ENCODE peak calls at places on chromosomes 6 and 20, in six cellular contexts. V, X, P, A, M and U are unnamed samples.

GRCh38 chr6:24215068-24215467 is 89.1 kb downstream of the NRSN1 start:
- DNase-seq in V (no peak), X (no peak), P (no peak), A (no peak), M (no peak), U (no peak)

GRCh38 chr20:60244373-60245146 is 286.3 kb downstream of the CDH26 start:
- DNase-seq in V (no peak), X (no peak), P (no peak), A (no peak), M (no peak), U (no peak)

GRCh38 chr6:44067760-44068139 is 59.5 kb downstream of the MRPL14 start:
- DNase-seq in V (no peak), X (peak; percentile 14), P (no peak), A (no peak), M (no peak), U (no peak)

GRCh38 chr6:79427721-79428120 is 109.5 kb downstream of the LCA5 start:
- DNase-seq in V (no peak), X (no peak), P (no peak), A (no peak), M (no peak), U (no peak)

GRCh38 chr6:159852877-159853276 is 37.9 kb upstream of the MAS1 start:
- DNase-seq in V (no peak), X (no peak), P (no peak), A (no peak), M (peak; percentile 7), U (no peak)

GRCh38 chr6:167913699-167914098 is 83.8 kb upstream of the KIF25 start:
- DNase-seq in V (no peak), X (no peak), P (no peak), A (no peak), M (no peak), U (no peak)

GRCh38 chr20:61917459-61917858 is 148.2 kb downstream of the TAF4 start:
- DNase-seq in V (no peak), X (peak; percentile 19), P (no peak), A (no peak), M (no peak), U (no peak)

GRCh38 chr6:3484240-3484639 is 27.4 kb upstream of the SLC22A23 start:
- DNase-seq in V (no peak), X (no peak), P (no peak), A (peak; percentile 59), M (no peak), U (peak; percentile 33)

GRCh38 chr6:42754759-42755158 is 8.9 kb upstream of the TBCC start:
- DNase-seq in V (no peak), X (no peak), P (no peak), A (no peak), M (no peak), U (no peak)

GRCh38 chr6:116210750-116211425 is 43.0 kb downstream of the TSPYL4 start:
- DNase-seq in V (no peak), X (peak; percentile 55), P (no peak), A (peak; percentile 91), M (no peak), U (no peak)

GRCh38 chr6:3801960-3802359 is 47.2 kb upstream of the FAM50B start:
- DNase-seq in V (no peak), X (no peak), P (no peak), A (no peak), M (no peak), U (no peak)

GRCh38 chr6:1578293-1578745 is 31.4 kb upstream of the FOXC1 start:
- DNase-seq in V (no peak), X (no peak), P (no peak), A (no peak), M (no peak), U (no peak)

GRCh38 chr6:13261464-13261994 is 66.8 kb downstream of the TBC1D7 start:
- DNase-seq in V (no peak), X (no peak), P (no peak), A (no peak), M (peak; percentile 77), U (no peak)

GRCh38 chr20:59207742-59208357 is 44.2 kb downstream of the ZNF831 start:
- DNase-seq in V (peak; percentile 63), X (peak; percentile 67), P (peak; percentile 59), A (peak; percentile 23), M (peak; percentile 59), U (no peak)

GRCh38 chr6:141359953-141360352 is 772.8 kb upstream of the GJE1 start:
- DNase-seq in V (no peak), X (peak; percentile 43), P (no peak), A (no peak), M (no peak), U (no peak)

GRCh38 chr20:47438464-47439381 is 63.0 kb upstream of the NCOA3 start:
- DNase-seq in V (no peak), X (no peak), P (no peak), A (peak; percentile 52), M (no peak), U (no peak)

GRCh38 chr20:11124849-11125505 is 451.2 kb upstream of the JAG1 start:
- DNase-seq in V (no peak), X (no peak), P (no peak), A (no peak), M (no peak), U (no peak)

GRCh38 chr20:49699200-49699992 is 14.3 kb downstream of the B4GALT5 start:
- DNase-seq in V (no peak), X (no peak), P (no peak), A (peak; percentile 93), M (no peak), U (no peak)

GRCh38 chr6:73525546-73526330 is 4.9 kb upstream of the EEF1A1 start:
- DNase-seq in V (no peak), X (no peak), P (no peak), A (no peak), M (no peak), U (no peak)

GRCh38 chr20:11484479-11484878 is 433.2 kb upstream of the BTBD3 start:
- DNase-seq in V (no peak), X (no peak), P (no peak), A (no peak), M (no peak), U (no peak)

DNA sequence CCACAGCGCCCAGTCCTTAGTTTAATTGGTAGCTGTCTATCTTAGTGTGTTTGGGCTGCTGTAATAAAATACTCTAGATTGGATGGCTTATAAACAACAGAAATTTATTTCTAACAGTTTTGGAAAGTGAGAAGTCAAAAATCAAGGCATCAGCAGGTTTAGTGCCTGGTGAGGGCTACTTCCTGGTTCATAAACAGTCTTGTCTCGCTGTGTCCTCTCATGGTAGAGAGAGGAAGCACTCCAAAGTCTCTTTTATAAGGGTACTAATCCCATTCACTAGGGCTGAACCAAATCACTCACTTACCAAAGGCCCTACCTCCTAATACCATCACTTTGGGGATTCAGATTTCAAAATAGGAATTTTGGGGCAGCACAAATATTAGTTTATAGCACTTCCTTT is 336.9 kb upstream of the RSPO3 start:
- DNase-seq in V (no peak), X (no peak), P (no peak), A (no peak), M (peak; percentile 15), U (no peak)
- H3K4me3 ChIP-seq in V (no peak overlapping the region), X (no peak overlapping the region), P (no peak overlapping the region), A (no peak overlapping the region), M (no peak overlapping the region), U (no peak overlapping the region)

DNA sequence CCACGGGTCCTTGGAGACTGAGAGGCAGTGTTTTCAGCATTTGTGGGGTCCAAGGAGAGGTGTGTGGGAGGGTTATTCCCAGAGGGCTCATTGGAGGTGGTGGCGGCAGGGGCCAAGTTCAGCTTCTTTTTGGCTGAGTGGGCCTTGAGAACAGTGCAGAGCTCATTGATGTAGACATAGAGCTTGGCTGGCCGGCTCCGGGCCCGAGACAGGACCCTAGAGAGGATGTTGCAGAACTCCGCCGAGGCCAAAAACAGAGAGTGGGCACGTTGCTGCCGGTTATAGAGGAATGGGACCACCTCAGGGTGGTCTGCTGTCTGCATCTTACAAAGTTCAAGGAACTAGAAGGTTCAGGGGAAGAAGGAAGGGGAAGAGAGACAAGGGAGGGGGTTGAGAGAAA is 3.7 kb upstream of the ZBTB22 start:
- DNase-seq in V (no peak), X (no peak), P (no peak), A (no peak), M (no peak), U (no peak)
- H3K4me3 ChIP-seq in V (no peak overlapping the region), X (no peak overlapping the region), P (no peak overlapping the region), A (peak overlapping the region; percentile 75), M (no peak overlapping the region), U (peak overlapping the region; percentile 85)

GRCh38 chr20:53597521-53598120 is 4.0 kb upstream of the ZNF217 start:
- DNase-seq in V (no peak), X (no peak), P (no peak), A (no peak), M (no peak), U (no peak)

GRCh38 chr20:53598140-53599038 is 4.8 kb upstream of the ZNF217 start:
- DNase-seq in V (no peak), X (no peak), P (no peak), A (peak; percentile 41), M (peak; percentile 50), U (no peak)

GRCh38 chr20:53597085-53597482 is 3.4 kb upstream of the ZNF217 start:
- DNase-seq in V (no peak), X (no peak), P (no peak), A (no peak), M (no peak), U (no peak)

GRCh38 chr20:53594068-53595017 is 704 bp upstream of the ZNF217 start:
- DNase-seq in V (peak; percentile 97), X (peak; percentile 99), P (peak; percentile 93), A (peak; percentile 85), M (peak; percentile 93), U (peak; percentile 75)

GRCh38 chr20:53595018-53595378 is 1.4 kb upstream of the ZNF217 start:
- DNase-seq in V (no peak), X (no peak), P (no peak), A (no peak), M (no peak), U (no peak)
- H3K4me3 ChIP-seq in V (peak overlapping the region; percentile 84), X (peak overlapping the region; percentile 99), P (peak overlapping the region; percentile 55), A (peak overlapping the region; percentile 85), M (peak overlapping the region; percentile 75), U (peak overlapping the region; percentile 67)

GRCh38 chr20:44990425-44990824 is 24.1 kb downstream of the STK4 start:
- DNase-seq in V (no peak), X (no peak), P (no peak), A (no peak), M (peak; percentile 83), U (no peak)
- H3K4me3 ChIP-seq in V (no peak overlapping the region), X (no peak overlapping the region), P (peak overlapping the region; percentile 40), A (no peak overlapping the region), M (peak overlapping the region; percentile 62), U (no peak overlapping the region)

GRCh38 chr6:149031545-149032317 is 284.9 kb downstream of the UST start:
- DNase-seq in V (no peak), X (peak; percentile 58), P (peak; percentile 25), A (peak; percentile 79), M (no peak), U (peak; percentile 85)
- H3K4me3 ChIP-seq in V (no peak overlapping the region), X (no peak overlapping the region), P (peak overlapping the region; percentile 4), A (no peak overlapping the region), M (no peak overlapping the region), U (no peak overlapping the region)

GRCh38 chr20:43909211-43909610 is 5.4 kb upstream of the TOX2 start:
- DNase-seq in V (no peak), X (no peak), P (no peak), A (no peak), M (no peak), U (no peak)
- H3K4me3 ChIP-seq in V (no peak overlapping the region), X (no peak overlapping the region), P (no peak overlapping the region), A (no peak overlapping the region), M (no peak overlapping the region), U (no peak overlapping the region)